ENCODE peak calls at places on chromosomes 7 and 10, in five cellular contexts. L is upper lobe of right lung, E is HepG2, W is heart right ventricle, B is RWPE2. G is an unnamed sample.

GRCh38 chr7:73870041-73870492 is 9.1 kb downstream of the TMEM270 start:
- ATAC-seq in L (no peak), E (peak; percentile 55), W (no peak), B (no peak), G (no peak)

GRCh38 chr10:74113546-74113945 is 37.1 kb downstream of the AP3M1 start:
- ATAC-seq in L (no peak), E (no peak), W (no peak), B (no peak), G (no peak)

GRCh38 chr10:111281516-111281915 is 204.7 kb downstream of the ADRA2A start:
- ATAC-seq in L (peak; percentile 9), E (peak; percentile 68), W (no peak), B (no peak), G (no peak)

GRCh38 chr10:112202561-112203241 is 19.1 kb upstream of the GPAM start:
- ATAC-seq in L (no peak), E (peak; percentile 69), W (no peak), B (peak; percentile 94), G (no peak)

GRCh38 chr7:65798111-65799075 is 74.5 kb upstream of the VKORC1L1 start:
- ATAC-seq in L (no peak), E (no peak), W (no peak), B (peak; percentile 77), G (no peak)

GRCh38 chr10:70060389-70060788 is 7.7 kb downstream of the MACROH2A2 start:
- ATAC-seq in L (no peak), E (peak; percentile 77), W (no peak), B (no peak), G (no peak)

GRCh38 chr10:131819241-131820072 is 81.4 kb upstream of the PPP2R2D start:
- ATAC-seq in L (peak; percentile 23), E (no peak), W (no peak), B (no peak), G (no peak)

GRCh38 chr10:114868801-114869200 is 47.2 kb downstream of the FHIP2A start:
- ATAC-seq in L (no peak), E (no peak), W (no peak), B (peak; percentile 91), G (no peak)

GRCh38 chr10:110843031-110843430 is 28.7 kb upstream of the PDCD4 start:
- ATAC-seq in L (no peak), E (no peak), W (no peak), B (no peak), G (no peak)

GRCh38 chr10:99689461-99689860 is 30.2 kb downstream of the ENTPD7 start:
- ATAC-seq in L (no peak), E (no peak), W (no peak), B (peak; percentile 84), G (no peak)

GRCh38 chr10:11528286-11528685 is 83.2 kb downstream of the USP6NL start:
- ATAC-seq in L (no peak), E (no peak), W (no peak), B (no peak), G (no peak)

GRCh38 chr10:69473304-69473985 is 22.2 kb downstream of the TSPAN15 start:
- ATAC-seq in L (no peak), E (no peak), W (no peak), B (no peak), G (no peak)

GRCh38 chr7:102836206-102836938 is 76.4 kb upstream of the LRRC17 start:
- ATAC-seq in L (no peak), E (no peak), W (no peak), B (peak; percentile 92), G (peak; percentile 68)

GRCh38 chr7:74579800-74580685 is 77.5 kb upstream of the GTF2I start:
- ATAC-seq in L (peak; percentile 78), E (peak; percentile 93), W (peak; percentile 43), B (peak; percentile 7), G (peak; percentile 60)

GRCh38 chr10:110358278-110358677 is 53.6 kb upstream of the SMNDC1 start:
- ATAC-seq in L (no peak), E (no peak), W (no peak), B (no peak), G (no peak)

GRCh38 chr7:42263971-42264370 is 27.0 kb upstream of the GLI3 start:
- ATAC-seq in L (no peak), E (no peak), W (peak; percentile 80), B (no peak), G (no peak)

GRCh38 chr7:83562289-83562688 is 86.7 kb downstream of the SEMA3E start:
- ATAC-seq in L (no peak), E (no peak), W (no peak), B (no peak), G (no peak)

GRCh38 chr10:88156341-88156740 is 292.9 kb downstream of the PTEN start:
- ATAC-seq in L (no peak), E (no peak), W (no peak), B (no peak), G (no peak)

GRCh38 chr10:95437669-95438068 is 123.5 kb downstream of the SORBS1 start:
- ATAC-seq in L (no peak), E (no peak), W (peak; percentile 47), B (no peak), G (no peak)

GRCh38 chr10:33258951-33259350 is 75.5 kb downstream of the NRP1 start:
- ATAC-seq in L (no peak), E (no peak), W (no peak), B (peak; percentile 33), G (no peak)

GRCh38 chr10:98377536-98377935 is 37.4 kb downstream of the PYROXD2 start:
- ATAC-seq in L (no peak), E (no peak), W (no peak), B (no peak), G (no peak)
- H3K27ac ChIP-seq in L (no peak overlapping the region), E (no peak overlapping the region), W (no peak overlapping the region), B (no peak overlapping the region), G (no peak overlapping the region)

GRCh38 chr10:97321032-97321806 is 2.1 kb downstream of the FRAT1 start:
- ATAC-seq in L (peak; percentile 33), E (peak; percentile 7), W (peak; percentile 3), B (no peak), G (no peak)
- H3K27ac ChIP-seq in L (peak overlapping the region; percentile 85), E (peak overlapping the region; percentile 71), W (peak overlapping the region; percentile 100), B (no peak overlapping the region), G (peak overlapping the region; percentile 92)

GRCh38 chr7:81637527-81637926 is 132.3 kb downstream of the HGF start:
- ATAC-seq in L (no peak), E (no peak), W (no peak), B (no peak), G (no peak)
- H3K27ac ChIP-seq in L (no peak overlapping the region), E (no peak overlapping the region), W (no peak overlapping the region), B (peak overlapping the region; percentile 42), G (no peak overlapping the region)

GRCh38 chr7:134865001-134865845 is 85.8 kb downstream of the CALD1 start:
- ATAC-seq in L (peak; percentile 58), E (no peak), W (peak; percentile 61), B (no peak), G (peak; percentile 49)
- H3K27ac ChIP-seq in L (peak overlapping the region; percentile 67), E (no peak overlapping the region), W (peak overlapping the region; percentile 69), B (no peak overlapping the region), G (peak overlapping the region; percentile 79)

G was measured in gastroesophageal sphincter.